ENCODE peak calls at places on chromosomes 16 and 17, in four cellular contexts. X is HepG2, E is H1, S is SK-N-SH. U is an unnamed sample.

GRCh38 chr16:89320717-89321501 is 103.4 kb downstream of the ZNF778 start:
- DNase-seq in E (no peak), S (no peak), X (no peak), U (no peak)

GRCh38 chr16:1825381-1825863 is 1.2 kb downstream of the HAGH start:
- DNase-seq in X (peak; percentile 64), E (no peak), S (no peak), U (no peak)

GRCh38 chr16:67964477-67965131 is 3.8 kb downstream of the SLC12A4 start:
- DNase-seq in E (no peak), X (no peak), S (no peak), U (no peak)

GRCh38 chr17:62807812-62808575 is at the start of gene MARCHF10:
- DNase-seq in E (peak; percentile 78), X (no peak), S (peak; percentile 68), U (no peak)

GRCh38 chr17:51015145-51015558 is 105.5 kb downstream of the SPAG9 start:
- DNase-seq in S (no peak), X (no peak), E (no peak), U (no peak)

GRCh38 chr17:43940630-43941029 is 1.6 kb downstream of the PPY start:
- DNase-seq in S (peak; percentile 81), X (peak; percentile 73), E (peak; percentile 83), U (no peak)

GRCh38 chr16:35745191-35745590 is 2285.8 kb downstream of the TP53TG3F start:
- DNase-seq in E (no peak), S (no peak), X (no peak), U (no peak)

GRCh38 chr17:83202002-83203000 is 122.9 kb downstream of the METRNL start:
- DNase-seq in E (peak; percentile 10), S (no peak), X (no peak), U (no peak)

GRCh38 chr17:49898547-49899490 is 51.0 kb upstream of the TAC4 start:
- DNase-seq in E (no peak), X (peak; percentile 66), S (no peak), U (no peak)

GRCh38 chr17:45256114-45256966 is 5.6 kb downstream of the SPATA32 start:
- DNase-seq in X (no peak), S (no peak), E (no peak), U (no peak)

GRCh38 chr16:8971416-8971815 is 7.7 kb upstream of the USP7 start:
- DNase-seq in X (no peak), S (no peak), E (no peak), U (no peak)

GRCh38 chr17:49472527-49472926 is 22.6 kb upstream of the NGFR start:
- DNase-seq in S (no peak), E (no peak), X (no peak), U (no peak)

GRCh38 chr17:57948555-57949420 is 6.4 kb downstream of the CUEDC1 start:
- DNase-seq in X (no peak), E (no peak), S (no peak), U (no peak)

GRCh38 chr17:45234641-45235040 is 13.0 kb downstream of the FMNL1 start:
- DNase-seq in X (peak; percentile 69), E (peak; percentile 73), S (peak; percentile 79), U (no peak)

GRCh38 chr16:25106567-25107465 is 4.7 kb upstream of the LCMT1 start:
- DNase-seq in S (peak; percentile 96), E (peak; percentile 96), X (peak; percentile 90), U (no peak)

GRCh38 chr17:45341389-45342158 is 24.8 kb upstream of the MAP3K14 start:
- DNase-seq in X (peak; percentile 41), E (peak; percentile 90), S (peak; percentile 62), U (no peak)

GRCh38 chr16:55779391-55780094 is 53.4 kb downstream of the CES1 start:
- DNase-seq in E (no peak), X (no peak), S (no peak), U (no peak)

GRCh38 chr17:45869676-45870341 is 24.5 kb upstream of the MAPT start:
- DNase-seq in S (no peak), E (no peak), X (no peak), U (no peak)

GRCh38 chr17:55639096-55639495 is 83.6 kb downstream of the TMEM100 start:
- DNase-seq in E (no peak), X (no peak), S (no peak), U (no peak)

GRCh38 chr16:814974-815373 is 14.4 kb upstream of the GNG13 start:
- DNase-seq in E (no peak), X (no peak), S (no peak), U (no peak)

GRCh38 chr16:1723450-1724147 is 17.6 kb downstream of the MAPK8IP3 start:
- DNase-seq in S (peak; percentile 78), X (peak; percentile 37), E (peak; percentile 74), U (no peak)

GRCh38 chr17:31391496-31391949 is at the start of gene RAB11FIP4:
- DNase-seq in E (peak; percentile 52), X (no peak), S (peak; percentile 91), U (no peak)

GRCh38 chr17:58756246-58757161 is 850 bp downstream of the PPM1E start:
- DNase-seq in E (peak; percentile 64), S (peak; percentile 83), X (no peak), U (no peak)

GRCh38 chr16:85733839-85734170 is 17.1 kb downstream of the C16orf74 start:
- DNase-seq in S (peak; percentile 61), E (peak; percentile 91), X (no peak), U (no peak)

GRCh38 chr16:6483634-6484033 is 849.0 kb upstream of the RBFOX1 start:
- DNase-seq in S (peak; percentile 69), E (peak; percentile 65), X (no peak), U (no peak)

GRCh38 chr16:89787365-89787805 is 29.1 kb downstream of the FANCA start:
- DNase-seq in E (no peak), X (peak; percentile 35), S (no peak), U (no peak)

GRCh38 chr17:55540414-55541091 is 29.3 kb upstream of the SMIM36 start:
- DNase-seq in E (no peak), X (no peak), S (no peak), U (no peak)

GRCh38 chr16:49484454-49484853 is 110.8 kb downstream of the C16orf78 start:
- DNase-seq in E (peak; percentile 83), S (peak; percentile 95), X (no peak), U (no peak)

GRCh38 chr16:80518436-80518835 is 22.4 kb upstream of the DYNLRB2 start:
- DNase-seq in S (no peak), X (no peak), E (no peak), U (no peak)

GRCh38 chr16:75566040-75566888 is at the start of gene GABARAPL2:
- DNase-seq in S (peak; percentile 95), X (peak; percentile 70), E (peak; percentile 98), U (no peak)

GRCh38 chr17:50211249-50212120 is 10.1 kb upstream of the COL1A1 start:
- DNase-seq in S (peak; percentile 27), E (peak; percentile 44), X (no peak), U (no peak)

GRCh38 chr17:43359469-43360105 is 39.2 kb upstream of the ARL4D start:
- DNase-seq in X (no peak), S (no peak), E (no peak), U (no peak)

GRCh38 chr16:87431926-87432325 is 39.8 kb downstream of the MAP1LC3B start:
- DNase-seq in S (peak; percentile 52), X (no peak), E (no peak), U (no peak)

GRCh38 chr16:68434654-68435210 is 13.6 kb downstream of the SMPD3 start:
- DNase-seq in S (no peak), E (no peak), X (no peak), U (no peak)

GRCh38 chr16:80150978-80151705 is 389.7 kb upstream of the DYNLRB2 start:
- DNase-seq in S (no peak), X (no peak), E (no peak), U (no peak)

GRCh38 chr17:81909966-81910839 is 996 bp downstream of the PCYT2 start:
- DNase-seq in S (peak; percentile 66), X (peak; percentile 97), E (no peak), U (no peak)

GRCh38 chr17:2874211-2874686 is 78.0 kb downstream of the RAP1GAP2 start:
- DNase-seq in X (peak; percentile 61), S (no peak), E (no peak), U (no peak)
- TF ChIP-seq TCF12 in X (no peak), S (no peak), E (no peak), U (no peak)

GRCh38 chr17:42255425-42255810 is 20.8 kb downstream of the STAT5B start:
- DNase-seq in E (no peak), S (no peak), X (no peak), U (no peak)

GRCh38 chr17:42252528-42253172 is 23.5 kb downstream of the STAT5B start:
- DNase-seq in E (no peak), S (no peak), X (no peak), U (no peak)

GRCh38 chr17:42253173-42253545 is 23.0 kb downstream of the STAT5B start:
- DNase-seq in E (no peak), X (no peak), S (no peak), U (no peak)

GRCh38 chr17:42251115-42251514 is 25.1 kb downstream of the STAT5B start:
- DNase-seq in X (peak; percentile 37), E (no peak), S (no peak), U (no peak)

GRCh38 chr17:42253601-42254000 is 22.6 kb downstream of the STAT5B start:
- DNase-seq in X (no peak), S (no peak), E (no peak), U (no peak)
- TF ChIP-seq TCF12 in X (no peak), S (no peak), E (no peak), U (no peak)

GRCh38 chr17:39351508-39351907 is 49.9 kb downstream of the FBXL20 start:
- DNase-seq in S (no peak), X (no peak), E (no peak), U (no peak)
- TF ChIP-seq TCF12 in S (no peak), X (no peak), E (no peak), U (no peak)

GRCh38 chr17:78378225-78379133 is at the start of gene PGS1:
- DNase-seq in X (no peak), S (peak; percentile 97), E (peak; percentile 90), U (no peak)

GRCh38 chr17:78380370-78380769 is 1.9 kb downstream of the PGS1 start:
- DNase-seq in S (no peak), E (no peak), X (no peak), U (no peak)

GRCh38 chr17:78377858-78378224 is 608 bp upstream of the PGS1 start:
- DNase-seq in S (no peak), X (no peak), E (no peak), U (no peak)

GRCh38 chr17:78381601-78382168 is 3.2 kb downstream of the PGS1 start:
- DNase-seq in E (no peak), X (no peak), S (no peak), U (no peak)

GRCh38 chr17:78379134-78379497 is 667 bp downstream of the PGS1 start:
- DNase-seq in S (no peak), X (peak; percentile 81), E (no peak), U (no peak)
- TF ChIP-seq TCF12 in S (no peak), X (no peak), E (no peak), U (no peak)

GRCh38 chr16:53912155-53912554 is 208.2 kb downstream of the FTO start:
- DNase-seq in X (no peak), E (no peak), S (no peak), U (peak; percentile 2)
- TF ChIP-seq TCF12 in X (no peak), E (no peak), S (no peak), U (no peak)

U was measured in GM12878.